ENCODE peak calls at places on chromosomes 12 and 14, in eight cellular contexts. I is putamen; P is left colon; K is NCI-H1694; A is osteocyte; G is GM13977; Q is iPS-NIHi11; T is effector memory CD4-positive, alpha-beta T cell. H is an unnamed sample.

GRCh38 chr12:107486140-107486892 is 199.3 kb upstream of the PWP1 start:
- DNase-seq in I (no peak), P (no peak), K (no peak), A (no peak), G (no peak), Q (no peak), T (no peak), H (no peak)

GRCh38 chr12:85814116-85814515 is 22.1 kb downstream of the RASSF9 start:
- DNase-seq in I (no peak), P (no peak), K (no peak), A (no peak), G (no peak), Q (no peak), T (no peak), H (no peak)

GRCh38 chr12:38783304-38783703 is 122.1 kb downstream of the CPNE8 start:
- DNase-seq in I (no peak), P (no peak), K (no peak), A (no peak), G (no peak), Q (no peak), T (no peak), H (no peak)

GRCh38 chr12:55706840-55707671 is 648 bp downstream of the ITGA7 start:
- DNase-seq in I (no peak), P (no peak), K (no peak), A (no peak), G (no peak), Q (peak), T (no peak), H (no peak)

GRCh38 chr12:33052141-33053051 is 155.8 kb upstream of the PKP2 start:
- DNase-seq in I (no peak), P (no peak), K (no peak), A (no peak), G (no peak), Q (no peak), T (no peak), H (no peak)

GRCh38 chr14:20413785-20414117 is 450 bp upstream of the TEP1 start:
- DNase-seq in I (no peak), P (no peak), K (no peak), A (no peak), G (no peak), Q (no peak), T (no peak), H (no peak)

GRCh38 chr12:132314516-132315233 is 14.7 kb downstream of the GALNT9 start:
- DNase-seq in I (no peak), P (no peak), K (no peak), A (no peak), G (no peak), Q (no peak), T (no peak), H (no peak)

GRCh38 chr12:108308432-108308831 is 30.7 kb downstream of the CMKLR1 start:
- DNase-seq in I (no peak), P (no peak), K (no peak), A (no peak), G (no peak), Q (no peak), T (no peak), H (no peak)

GRCh38 chr14:95011449-95012020 is 145.8 kb downstream of the DICER1 start:
- DNase-seq in I (no peak), P (no peak), K (no peak), A (no peak), G (no peak), Q (no peak), T (no peak), H (no peak)

GRCh38 chr14:100056964-100057817 is 8.0 kb upstream of the EVL start:
- DNase-seq in I (no peak), P (no peak), K (no peak), A (no peak), G (peak), Q (peak), T (no peak), H (no peak)

GRCh38 chr12:108649126-108649525 is 15.4 kb upstream of the SELPLG start:
- DNase-seq in I (no peak), P (no peak), K (no peak), A (no peak), G (no peak), Q (no peak), T (no peak), H (no peak)

H was measured in stimulated activated CD8-positive, alpha-beta memory T cell treated with anti-CD3 and anti-CD28 coated beads, Interleukin-15, amount 100 ng/mL, for 24 hours.